ENCODE peak calls at places on chromosomes 13 and 19, in eight cellular contexts. One of them, this sample, is unnamed.

GRCh38 chr19:51025401-51025800 is 1.0 kb downstream of the KLK11 start:
- DNase-seq in GM19239: no peak
- DNase-seq in M059J: no peak
- DNase-seq in IMR-90: no peak
- DNase-seq in Right ventricle myocardium inferior: no peak
- DNase-seq in NCI-H1436: no peak
- DNase-seq in AML-193: no peak
- DNase-seq in BE2C: no peak
- DNase-seq in this sample: no peak

GRCh38 chr19:15452111-15453047 is 2.6 kb upstream of the WIZ start:
- DNase-seq in GM19239: no peak
- DNase-seq in M059J: peak
- DNase-seq in IMR-90: peak
- DNase-seq in Right ventricle myocardium inferior: peak
- DNase-seq in NCI-H1436: peak
- DNase-seq in AML-193: no peak
- DNase-seq in BE2C: peak
- DNase-seq in this sample: peak

GRCh38 chr13:103238441-103238840 is 172.2 kb upstream of the SLC10A2 start:
- DNase-seq in GM19239: no peak
- DNase-seq in M059J: no peak
- DNase-seq in IMR-90: no peak
- DNase-seq in Right ventricle myocardium inferior: no peak
- DNase-seq in NCI-H1436: no peak
- DNase-seq in AML-193: no peak
- DNase-seq in BE2C: no peak
- DNase-seq in this sample: no peak

GRCh38 chr19:19464339-19465098 is 50.8 kb downstream of the TSSK6 start:
- DNase-seq in GM19239: no peak
- DNase-seq in M059J: no peak
- DNase-seq in IMR-90: peak
- DNase-seq in Right ventricle myocardium inferior: no peak
- DNase-seq in NCI-H1436: no peak
- DNase-seq in AML-193: no peak
- DNase-seq in BE2C: no peak
- DNase-seq in this sample: peak

GRCh38 chr13:111323950-111324651 is 3.7 kb downstream of the TEX29 start:
- DNase-seq in GM19239: no peak
- DNase-seq in M059J: no peak
- DNase-seq in IMR-90: peak
- DNase-seq in Right ventricle myocardium inferior: no peak
- DNase-seq in NCI-H1436: no peak
- DNase-seq in AML-193: no peak
- DNase-seq in BE2C: no peak
- DNase-seq in this sample: no peak

GRCh38 chr13:91347996-91348905 is 764 bp downstream of the MIR17HG start:
- DNase-seq in GM19239: peak
- DNase-seq in M059J: peak
- DNase-seq in IMR-90: no peak
- DNase-seq in Right ventricle myocardium inferior: peak
- DNase-seq in NCI-H1436: no peak
- DNase-seq in AML-193: no peak
- DNase-seq in BE2C: peak
- DNase-seq in this sample: no peak

GRCh38 chr13:51849145-51850101 is 4.4 kb upstream of the TMEM272 start:
- DNase-seq in GM19239: peak
- DNase-seq in M059J: peak
- DNase-seq in IMR-90: peak
- DNase-seq in Right ventricle myocardium inferior: no peak
- DNase-seq in NCI-H1436: no peak
- DNase-seq in AML-193: peak
- DNase-seq in BE2C: peak
- DNase-seq in this sample: no peak

GRCh38 chr13:99150575-99151370 is 49.9 kb upstream of the UBAC2 start:
- DNase-seq in GM19239: no peak
- DNase-seq in M059J: peak
- DNase-seq in IMR-90: peak
- DNase-seq in Right ventricle myocardium inferior: no peak
- DNase-seq in NCI-H1436: no peak
- DNase-seq in AML-193: no peak
- DNase-seq in BE2C: no peak
- DNase-seq in this sample: no peak

GRCh38 chr19:17075035-17075859 is at the start of the genes HAUS8 and MYO9B:
- DNase-seq in GM19239: peak
- DNase-seq in M059J: peak
- DNase-seq in IMR-90: peak
- DNase-seq in Right ventricle myocardium inferior: peak
- DNase-seq in NCI-H1436: peak
- DNase-seq in AML-193: peak
- DNase-seq in BE2C: peak
- DNase-seq in this sample: peak

This sample was measured in NCI-H345.